ENCODE peak calls at places on chromosomes 5 and 9, in four cellular contexts. C is mesendoderm, S is small intestine, Y is GM12878. M is an unnamed sample. For H3K27me3, the result is how much of the 10 kb centered on the place peaks cover.

GRCh38 chr5:26959290-26959689 is 79.1 kb downstream of the CDH9 start:
- DNase-seq in S (no peak), Y (no peak), C (no peak), M (no peak)

GRCh38 chr5:113806823-113807222 is 293.3 kb downstream of the YTHDC2 start:
- DNase-seq in C (peak), Y (no peak), S (no peak), M (no peak)

GRCh38 chr5:170439944-170440269 is 50.7 kb upstream of the KCNMB1 start:
- DNase-seq in S (no peak), C (no peak), Y (no peak), M (no peak)

GRCh38 chr5:33153891-33154290 is 286.9 kb upstream of the TARS1 start:
- DNase-seq in S (no peak), Y (no peak), C (peak), M (no peak)

GRCh38 chr5:154157483-154158378 is 32.8 kb upstream of the GALNT10 start:
- DNase-seq in Y (no peak), C (peak), S (no peak), M (peak)

GRCh38 chr9:133904371-133905090 is 87.6 kb downstream of the VAV2 start:
- DNase-seq in Y (no peak), C (no peak), S (no peak), M (no peak)

GRCh38 chr5:153352685-153353219 is 137.7 kb upstream of the GRIA1 start:
- DNase-seq in C (no peak), S (no peak), Y (peak), M (no peak)

GRCh38 chr5:77842247-77842646 is 66.1 kb upstream of the TBCA start:
- DNase-seq in S (no peak), Y (no peak), C (no peak), M (no peak)

GRCh38 chr5:13708906-13709305 is 235.6 kb downstream of the DNAH5 start:
- DNase-seq in Y (no peak), S (peak), C (no peak), M (no peak)

GRCh38 chr5:95620030-95620869 is at the start of gene GPR150:
- DNase-seq in Y (no peak), S (peak), C (peak), M (peak)

GRCh38 chr5:134059758-134060495 is 54.6 kb upstream of the TCF7 start:
- DNase-seq in S (no peak), C (no peak), Y (no peak), M (no peak)

GRCh38 chr9:113879906-113880305 is 3.8 kb downstream of the ZNF618 start:
- DNase-seq in S (no peak), Y (no peak), C (no peak), M (no peak)

GRCh38 chr9:124390812-124391658 is 24.2 kb downstream of the PSMB7 start:
- DNase-seq in Y (no peak), S (peak), C (no peak), M (no peak)

GRCh38 chr5:38789134-38789533 is 56.7 kb upstream of the OSMR start:
- DNase-seq in C (no peak), Y (no peak), S (no peak), M (no peak)

GRCh38 chr9:136403915-136404800 is 4.2 kb upstream of the SNAPC4 start:
- DNase-seq in Y (peak), S (no peak), C (no peak), M (no peak)

GRCh38 chr9:112002131-112002846 is 105.7 kb downstream of the UGCG start:
- DNase-seq in C (no peak), S (no peak), Y (no peak), M (peak)

GRCh38 chr5:59506285-59506877 is 387.1 kb downstream of the PDE4D start:
- DNase-seq in S (peak), Y (no peak), C (no peak), M (no peak)

GRCh38 chr9:110123364-110124095 is 84.4 kb downstream of the C9orf152 start:
- DNase-seq in S (no peak), C (no peak), Y (no peak), M (no peak)

GRCh38 chr5:157115012-157115411 is 6.2 kb upstream of the HAVCR2 start:
- DNase-seq in S (no peak), C (no peak), Y (no peak), M (no peak)

GRCh38 chr5:172897691-172898512 is 61.3 kb upstream of the RPL26L1 start:
- DNase-seq in C (no peak), S (no peak), Y (no peak), M (no peak)

GRCh38 chr5:131367219-131367860 is 103.5 kb downstream of the CDC42SE2 start:
- DNase-seq in C (no peak), Y (no peak), S (no peak), M (no peak)

GRCh38 chr9:21904776-21905175 is 89.4 kb downstream of the CDKN2A start:
- DNase-seq in C (peak), Y (no peak), S (no peak), M (peak)

GRCh38 chr5:92969191-92969780 is 611.7 kb downstream of the NR2F1-AS1 start:
- DNase-seq in S (no peak), C (no peak), Y (no peak), M (no peak)

GRCh38 chr9:76161546-76161945 is 232.7 kb downstream of the RFK start:
- DNase-seq in S (no peak), C (peak), Y (no peak), M (peak)

GRCh38 chr9:85727500-85727899 is 14.3 kb downstream of the AGTPBP1 start:
- DNase-seq in S (no peak), Y (no peak), C (peak), M (no peak)

GRCh38 chr5:175288048-175288621 is 155.8 kb downstream of the DRD1 start:
- DNase-seq in Y (no peak), S (no peak), C (peak), M (no peak)

GRCh38 chr9:114372971-114373591 is 14.7 kb downstream of the AKNA start:
- DNase-seq in S (peak), Y (peak), C (no peak), M (no peak)

GRCh38 chr5:3736926-3737325 is 141.3 kb downstream of the IRX1 start:
- DNase-seq in C (no peak), S (peak), Y (no peak), M (no peak)

GRCh38 chr9:6450641-6451375 is 37.8 kb downstream of the UHRF2 start:
- DNase-seq in S (no peak), C (no peak), Y (no peak), M (no peak)

DNA sequence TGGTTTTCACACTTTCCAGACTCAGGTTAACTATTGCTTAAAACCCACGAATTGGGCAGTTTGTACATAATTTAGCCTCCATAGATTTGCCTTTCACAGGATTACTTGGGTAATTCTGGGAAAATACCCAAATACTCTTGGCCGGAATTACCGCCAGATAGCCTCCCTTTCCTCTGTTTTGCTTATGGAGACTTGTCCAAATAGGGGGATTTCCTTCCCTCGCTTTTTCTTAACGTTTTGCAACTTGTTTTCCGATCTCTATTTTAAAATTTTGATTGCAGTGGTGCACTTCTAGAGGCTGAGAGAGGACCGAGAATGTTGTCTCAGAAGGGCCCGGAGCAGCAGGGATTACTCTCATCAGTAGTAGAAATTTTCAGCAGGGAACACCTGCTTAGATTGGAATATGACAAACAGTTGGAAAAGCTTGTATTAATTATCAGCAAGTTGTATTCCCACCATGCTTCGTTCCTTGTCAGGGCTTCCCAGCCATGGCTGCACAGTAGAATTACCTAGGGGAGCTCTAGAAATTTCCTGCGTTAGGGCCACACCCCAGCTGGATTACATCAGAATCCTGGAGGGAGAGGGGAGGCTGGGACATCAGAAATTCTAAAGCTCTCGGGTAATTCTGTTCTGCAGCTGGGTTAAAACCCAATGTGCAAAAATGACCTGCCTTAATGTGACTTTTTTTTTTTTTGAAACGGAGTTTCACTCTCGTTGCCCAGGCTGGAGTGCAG is 329.1 kb downstream of the SH3GL2 start:
- DNase-seq in Y (no peak), C (no peak), S (no peak), M (no peak)
- H3K27me3 ChIP-seq in Y (under half), C (under half), S (under half), M (half or more)

DNA sequence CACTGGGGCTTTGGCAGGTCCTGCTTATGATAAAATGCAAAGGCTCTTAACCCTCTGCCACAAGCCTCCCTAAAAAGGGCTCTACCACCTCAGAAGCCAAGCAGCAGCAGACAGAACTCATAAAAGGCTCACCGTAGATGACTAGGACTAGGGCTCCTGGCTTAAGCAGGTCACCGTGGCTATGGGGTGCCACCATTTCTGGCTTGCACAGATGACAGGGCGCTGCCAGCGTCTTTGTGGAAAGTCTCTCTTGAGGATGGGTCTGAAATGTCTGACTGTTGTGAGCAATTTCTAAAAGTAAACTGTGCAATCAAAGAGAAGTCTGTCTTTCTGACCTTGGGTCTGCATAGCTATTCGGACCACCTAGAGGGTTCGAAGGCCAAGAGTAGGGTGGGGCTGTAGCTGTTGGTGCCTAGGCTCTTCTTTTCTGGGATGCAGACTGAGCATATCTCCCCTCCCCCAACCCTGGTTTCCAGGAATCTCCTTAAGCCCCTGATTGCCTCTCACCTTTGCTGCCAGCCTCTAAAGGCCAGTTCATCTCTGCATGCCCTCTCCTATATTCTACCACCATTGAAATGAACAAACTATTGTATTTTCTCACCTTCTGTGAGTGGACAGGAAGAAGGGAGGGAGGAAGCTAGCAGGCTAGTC is 307.4 kb downstream of the ARHGAP26 start:
- DNase-seq in Y (no peak), S (no peak), C (no peak), M (no peak)
- H3K27me3 ChIP-seq in Y (under half), S (under half), C (under half), M (under half)

GRCh38 chr5:141150215-141150992 is 547 bp downstream of the PCDHB6 start:
- DNase-seq in S (no peak), C (no peak), Y (no peak), M (no peak)
- H3K27me3 ChIP-seq in S (under half), C (under half), Y (under half), M (under half)

GRCh38 chr5:123091988-123092583 is 3.0 kb downstream of the PRDM6 start:
- DNase-seq in C (no peak), Y (no peak), S (no peak), M (no peak)

GRCh38 chr5:123092696-123093095 is 3.7 kb downstream of the PRDM6 start:
- DNase-seq in Y (no peak), S (no peak), C (peak), M (no peak)

GRCh38 chr5:123094919-123095693 is 6.1 kb downstream of the PRDM6 start:
- DNase-seq in C (peak), S (no peak), Y (no peak), M (peak)

GRCh38 chr5:123094227-123094918 is 5.3 kb downstream of the PRDM6 start:
- DNase-seq in Y (no peak), S (no peak), C (peak), M (no peak)

DNA sequence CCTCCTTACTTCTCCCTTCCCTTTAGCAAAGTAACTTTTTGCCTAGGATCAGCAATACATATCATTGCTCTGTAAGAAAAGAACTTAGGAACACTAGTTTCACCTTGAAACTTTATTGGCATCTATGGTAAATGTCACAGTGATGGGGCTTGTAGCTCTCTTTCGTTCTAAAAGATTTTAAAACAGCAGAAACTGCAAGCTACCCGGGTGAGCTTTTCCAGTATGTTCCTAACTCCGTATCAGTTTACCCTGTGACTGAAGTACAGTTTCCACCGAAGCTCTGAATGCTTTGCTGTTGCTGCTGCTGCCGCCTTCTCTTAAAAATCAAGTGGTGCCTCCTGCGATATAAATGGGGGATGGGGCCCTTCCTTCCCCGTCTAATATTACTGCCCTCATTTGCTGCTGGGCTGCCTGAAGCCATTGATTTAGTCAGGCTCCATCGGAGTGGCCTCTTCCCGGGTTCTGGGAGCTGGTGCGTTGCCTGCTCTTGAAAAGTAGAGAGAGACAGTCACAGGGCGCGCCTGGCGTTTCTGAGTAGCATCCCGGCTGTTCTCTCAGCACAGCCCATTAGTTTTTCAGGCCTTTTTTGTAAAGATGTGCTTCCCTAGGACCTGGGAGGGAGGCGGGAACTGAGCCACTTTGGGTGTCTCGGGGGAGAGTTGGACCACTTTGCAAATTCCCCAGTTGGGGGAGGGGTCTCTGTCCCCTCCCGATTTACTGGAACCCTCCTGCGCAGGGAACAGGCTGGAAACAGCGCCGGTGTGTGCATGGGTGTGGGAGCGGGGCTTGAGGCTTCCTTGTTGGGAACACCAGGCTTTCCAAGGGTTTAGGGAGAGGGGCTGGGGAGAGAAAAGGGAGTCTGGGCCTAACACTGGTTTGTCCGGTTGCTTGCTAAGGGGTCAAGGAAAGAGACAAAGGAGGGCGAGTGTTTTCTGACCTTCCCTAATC is 4.5 kb downstream of the PRDM6 start:
- DNase-seq in Y (no peak), S (no peak), C (peak), M (peak)
- H3K27me3 ChIP-seq in Y (under half), S (under half), C (under half), M (half or more)

DNA sequence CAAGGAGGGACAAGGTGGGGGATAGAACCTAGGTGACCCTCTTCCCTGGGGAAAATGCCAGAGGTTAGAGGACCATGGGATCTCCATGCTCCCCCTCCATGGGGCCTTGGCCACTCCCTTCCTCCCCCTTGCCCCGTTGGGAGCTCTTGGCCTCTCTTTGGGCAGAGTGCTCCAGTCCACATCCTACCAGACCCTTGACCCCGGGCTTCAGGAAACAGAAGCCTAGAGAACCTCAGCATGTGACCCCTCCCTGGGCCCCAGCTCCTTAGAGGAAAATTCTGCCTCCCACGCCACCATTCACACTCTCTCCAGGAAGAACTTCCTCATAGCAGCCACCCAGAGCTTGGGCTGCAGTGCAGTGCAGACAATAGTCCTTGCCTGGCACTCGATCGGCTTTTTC is 6.0 kb downstream of the LHX6 start:
- DNase-seq in Y (no peak), C (no peak), S (no peak), M (no peak)
- H3K27me3 ChIP-seq in Y (under half), C (half or more), S (under half), M (half or more)

DNA sequence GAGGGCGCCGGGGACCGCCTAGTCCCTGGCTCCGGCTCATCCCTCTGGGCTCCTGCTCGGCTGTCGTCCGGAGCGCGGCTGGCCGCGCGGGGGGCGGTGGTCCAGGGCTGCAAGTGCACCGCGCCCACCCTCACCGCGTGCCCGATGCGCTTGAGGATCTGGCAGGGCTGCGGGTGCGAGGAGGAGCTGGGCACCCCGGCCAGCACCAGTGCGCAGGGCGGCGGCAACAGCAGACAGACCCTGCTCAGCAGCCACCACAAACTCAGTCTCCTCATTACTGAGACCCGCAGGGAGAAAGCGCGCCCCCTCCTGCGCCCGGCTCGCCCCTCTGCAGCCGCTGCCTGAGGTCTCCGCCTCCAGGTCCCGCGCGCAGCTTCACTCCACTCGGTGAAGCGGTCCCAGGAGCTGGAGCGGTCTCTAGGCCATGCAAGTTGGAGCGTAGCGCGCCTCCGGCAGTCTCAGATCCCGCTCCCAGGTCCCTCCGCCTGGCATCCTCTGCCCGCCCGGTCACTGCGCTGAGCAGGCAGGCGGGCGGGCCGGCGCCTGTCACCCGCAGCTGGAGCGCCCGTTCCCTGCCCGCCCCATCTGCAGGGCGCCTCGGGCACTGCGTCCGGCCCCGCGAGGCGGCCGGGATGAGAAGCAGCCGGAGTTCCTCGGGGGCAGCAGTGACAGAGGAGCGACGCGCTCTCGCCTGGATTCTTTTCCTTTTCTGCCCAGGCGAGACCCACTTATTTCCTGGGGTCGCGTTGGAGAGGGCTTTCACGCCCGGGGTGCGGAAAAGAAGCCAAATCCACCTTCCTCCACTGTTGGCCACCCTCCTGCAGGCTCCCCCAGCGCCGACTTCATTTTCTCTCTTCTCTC is 512 bp downstream of the GRIN3A start:
- DNase-seq in Y (no peak), S (no peak), C (peak), M (peak)
- H3K27me3 ChIP-seq in Y (under half), S (under half), C (under half), M (half or more)

GRCh38 chr5:158272409-158272808 is 413.5 kb upstream of the CLINT1 start:
- DNase-seq in Y (no peak), C (no peak), S (no peak), M (no peak)

GRCh38 chr5:158271155-158271554 is 412.2 kb upstream of the CLINT1 start:
- DNase-seq in Y (no peak), S (no peak), C (no peak), M (no peak)

GRCh38 chr5:158273035-158273434 is 414.1 kb upstream of the CLINT1 start:
- DNase-seq in S (no peak), Y (no peak), C (peak), M (peak)

GRCh38 chr5:158277276-158277675 is 418.3 kb upstream of the CLINT1 start:
- DNase-seq in C (no peak), S (no peak), Y (no peak), M (no peak)

DNA sequence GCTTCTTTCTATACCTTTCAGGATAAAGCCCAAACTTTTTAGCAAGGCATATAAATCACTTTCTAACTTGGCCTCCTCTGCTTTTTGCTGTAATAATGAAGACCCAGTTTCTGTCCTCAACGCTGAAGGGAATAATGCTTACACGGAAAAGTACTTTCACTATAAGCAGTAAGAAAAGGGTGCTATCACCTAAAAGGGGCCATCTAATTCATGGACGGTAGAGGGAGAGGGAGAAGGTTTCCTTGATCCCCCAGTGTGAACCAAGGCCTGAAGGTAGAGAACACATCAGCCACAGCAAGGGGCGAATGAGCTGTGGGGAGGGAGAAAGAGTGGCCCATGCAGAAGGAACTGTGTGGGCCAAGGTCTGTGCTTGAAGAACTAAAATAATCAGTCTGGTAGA is 417.7 kb upstream of the CLINT1 start:
- DNase-seq in S (no peak), Y (no peak), C (no peak), M (no peak)
- H3K27me3 ChIP-seq in S (under half), Y (under half), C (under half), M (under half)

DNA sequence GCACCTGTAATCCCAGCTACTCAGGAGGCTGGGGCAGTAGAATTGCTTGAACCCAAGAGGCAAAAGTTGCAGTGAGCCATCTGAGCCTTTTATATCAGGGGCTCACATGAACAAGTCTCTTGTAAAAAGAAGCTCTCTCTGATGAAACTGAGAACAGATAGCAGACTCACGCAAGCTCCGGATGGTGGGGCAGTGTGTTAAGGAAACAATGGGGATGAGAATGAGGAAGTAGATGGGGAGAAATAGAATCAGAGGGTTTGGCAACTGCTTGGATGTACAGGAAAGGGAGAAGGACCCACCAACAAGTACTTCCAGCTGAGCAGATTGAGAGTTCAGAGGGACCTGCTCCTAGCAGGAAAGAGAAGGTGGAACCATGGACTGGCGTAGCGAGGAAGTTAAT is 18.6 kb downstream of the TMEM252 start:
- DNase-seq in C (no peak), Y (no peak), S (no peak), M (no peak)
- H3K27me3 ChIP-seq in C (under half), Y (under half), S (under half), M (half or more)

M was measured in endodermal cell.